ENCODE peak calls at places on chromosomes 5 and 9, in five cellular contexts. I, G, M, N and Q are unnamed samples.

GRCh38 chr5:114390431-114390830 is 28.6 kb downstream of the KCNN2 start:
- DNase-seq in I (no peak), G (no peak), M (no peak), N (no peak), Q (no peak)

GRCh38 chr5:179978792-179979191 is 71.1 kb upstream of the TBC1D9B start:
- DNase-seq in I (no peak), G (no peak), M (no peak), N (no peak), Q (no peak)

GRCh38 chr9:110592075-110592830 is 12.7 kb upstream of the SVEP1 start:
- DNase-seq in I (no peak), G (no peak), M (no peak), N (peak; percentile 26), Q (no peak)

GRCh38 chr9:137582286-137582860 is 3.6 kb upstream of the DPH7 start:
- DNase-seq in I (no peak), G (no peak), M (no peak), N (peak; percentile 18), Q (no peak)

GRCh38 chr5:93722588-93722987 is 18.8 kb downstream of the POU5F2 start:
- DNase-seq in I (no peak), G (no peak), M (no peak), N (no peak), Q (no peak)

GRCh38 chr9:20462410-20462809 is 159.9 kb downstream of the MLLT3 start:
- DNase-seq in I (no peak), G (no peak), M (no peak), N (no peak), Q (no peak)

GRCh38 chr9:117211280-117211679 is 203.6 kb downstream of the ASTN2 start:
- DNase-seq in I (no peak), G (no peak), M (no peak), N (no peak), Q (no peak)

GRCh38 chr5:96597441-96598020 is 64.6 kb upstream of the CAST start:
- DNase-seq in I (no peak), G (no peak), M (no peak), N (peak; percentile 43), Q (no peak)

GRCh38 chr5:149724130-149724850 is 5.8 kb upstream of the PPARGC1B start:
- DNase-seq in I (no peak), G (no peak), M (no peak), N (no peak), Q (no peak)

GRCh38 chr5:73625314-73625904 is 587 bp upstream of the ARHGEF28 start:
- DNase-seq in I (no peak), G (no peak), M (no peak), N (peak; percentile 23), Q (no peak)

GRCh38 chr5:32869216-32869615 is 158.1 kb downstream of the NPR3 start:
- DNase-seq in I (no peak), G (no peak), M (no peak), N (peak; percentile 78), Q (no peak)

GRCh38 chr9:4581861-4582565 is 80.1 kb upstream of the PLPP6 start:
- DNase-seq in I (no peak), G (no peak), M (no peak), N (no peak), Q (no peak)

GRCh38 chr5:112419050-112419595 is at the start of gene EPB41L4A:
- DNase-seq in I (peak; percentile 85), G (no peak), M (peak; percentile 66), N (peak; percentile 1), Q (no peak)

GRCh38 chr9:105142406-105143092 is 101.9 kb upstream of the SLC44A1 start:
- DNase-seq in I (no peak), G (no peak), M (no peak), N (no peak), Q (no peak)

GRCh38 chr9:86706391-86706790 is 240.9 kb downstream of the GAS1 start:
- DNase-seq in I (no peak), G (no peak), M (no peak), N (peak; percentile 31), Q (no peak)

GRCh38 chr9:33189331-33189731 is 22.2 kb upstream of the B4GALT1 start:
- DNase-seq in I (no peak), G (no peak), M (no peak), N (no peak), Q (no peak)

GRCh38 chr9:126704157-126704941 is 90.6 kb downstream of the LMX1B start:
- DNase-seq in I (peak; percentile 84), G (no peak), M (peak; percentile 52), N (peak; percentile 54), Q (no peak)

GRCh38 chr9:99197987-99198386 is 23.8 kb downstream of the ALG2 start:
- DNase-seq in I (peak; percentile 32), G (no peak), M (no peak), N (no peak), Q (no peak)

GRCh38 chr5:177476531-177477233 is 3.2 kb upstream of the DBN1 start:
- DNase-seq in I (no peak), G (peak; percentile 83), M (peak; percentile 97), N (peak; percentile 85), Q (no peak)

GRCh38 chr5:179413711-179414458 is 68.6 kb upstream of the ADAMTS2 start:
- DNase-seq in I (peak; percentile 79), G (peak; percentile 21), M (no peak), N (no peak), Q (peak; percentile 58)

GRCh38 chr9:96441798-96442445 is 8.0 kb upstream of the HABP4 start:
- DNase-seq in I (no peak), G (no peak), M (no peak), N (peak; percentile 36), Q (no peak)

GRCh38 chr5:87359106-87359505 is 53.6 kb downstream of the CCNH start:
- DNase-seq in I (no peak), G (no peak), M (no peak), N (peak; percentile 21), Q (no peak)

GRCh38 chr9:35432076-35432475 is 57.8 kb upstream of the RUSC2 start:
- DNase-seq in I (no peak), G (no peak), M (no peak), N (no peak), Q (no peak)

GRCh38 chr9:38687389-38687842 is 32.5 kb downstream of the FAM240B start:
- DNase-seq in I (peak; percentile 91), G (peak; percentile 63), M (no peak), N (peak; percentile 9), Q (no peak)

GRCh38 chr9:90141723-90142122 is 500.9 kb downstream of the DIRAS2 start:
- DNase-seq in I (no peak), G (no peak), M (no peak), N (peak; percentile 19), Q (no peak)

GRCh38 chr9:35748239-35748857 is 680 bp downstream of the GBA2 start:
- DNase-seq in I (no peak), G (no peak), M (no peak), N (peak; percentile 7), Q (no peak)

GRCh38 chr9:90201770-90202169 is 440.9 kb downstream of the DIRAS2 start:
- DNase-seq in I (no peak), G (no peak), M (no peak), N (no peak), Q (no peak)

GRCh38 chr9:85536076-85536475 is 205.7 kb downstream of the AGTPBP1 start:
- DNase-seq in I (no peak), G (no peak), M (peak; percentile 67), N (peak; percentile 65), Q (peak; percentile 84)

GRCh38 chr9:132898043-132898442 is 19.3 kb downstream of the SPACA9 start:
- DNase-seq in I (no peak), G (no peak), M (no peak), N (no peak), Q (no peak)

GRCh38 chr9:97769208-97769607 is 72.1 kb upstream of the XPA start:
- DNase-seq in I (no peak), G (no peak), M (no peak), N (no peak), Q (no peak)